ENCODE peak calls at places on chromosomes 16 and 17, in ten cellular contexts. One of them, this sample, is unnamed.

GRCh38 chr17:55285340-55286301 is 20.9 kb downstream of the HLF start:
- DNase-seq in stimulated activated CD8-positive, alpha-beta memory T cell treated with anti-CD3 and anti-CD28 coated beads, Interleukin-7, amount 100 ng/mL, for 1 hour: no peak
- DNase-seq in astrocyte of the spinal cord: peak
- DNase-seq in activated CD4-positive, CD25-positive, alpha-beta regulatory T cell: no peak
- DNase-seq in neural progenitor cell: no peak
- DNase-seq in left ventricle myocardium superior: peak
- DNase-seq in GM13976: no peak
- DNase-seq in epithelial cell of esophagus: peak
- DNase-seq in T-cell: no peak
- DNase-seq in substantia nigra: no peak
- DNase-seq in this sample: no peak

GRCh38 chr16:78506372-78507193 is 407.1 kb downstream of the WWOX start:
- DNase-seq in stimulated activated CD8-positive, alpha-beta memory T cell treated with anti-CD3 and anti-CD28 coated beads, Interleukin-7, amount 100 ng/mL, for 1 hour: no peak
- DNase-seq in astrocyte of the spinal cord: no peak
- DNase-seq in activated CD4-positive, CD25-positive, alpha-beta regulatory T cell: no peak
- DNase-seq in neural progenitor cell: no peak
- DNase-seq in left ventricle myocardium superior: no peak
- DNase-seq in GM13976: no peak
- DNase-seq in epithelial cell of esophagus: no peak
- DNase-seq in T-cell: no peak
- DNase-seq in substantia nigra: no peak
- DNase-seq in this sample: no peak

GRCh38 chr16:75593825-75594820 is 27.9 kb downstream of the GABARAPL2 start:
- DNase-seq in stimulated activated CD8-positive, alpha-beta memory T cell treated with anti-CD3 and anti-CD28 coated beads, Interleukin-7, amount 100 ng/mL, for 1 hour: no peak
- DNase-seq in astrocyte of the spinal cord: peak
- DNase-seq in activated CD4-positive, CD25-positive, alpha-beta regulatory T cell: no peak
- DNase-seq in neural progenitor cell: no peak
- DNase-seq in left ventricle myocardium superior: no peak
- DNase-seq in GM13976: no peak
- DNase-seq in epithelial cell of esophagus: peak
- DNase-seq in T-cell: no peak
- DNase-seq in substantia nigra: no peak
- DNase-seq in this sample: peak

GRCh38 chr17:13600475-13601316 is 1.0 kb downstream of the HS3ST3A1 start:
- DNase-seq in stimulated activated CD8-positive, alpha-beta memory T cell treated with anti-CD3 and anti-CD28 coated beads, Interleukin-7, amount 100 ng/mL, for 1 hour: no peak
- DNase-seq in astrocyte of the spinal cord: peak
- DNase-seq in activated CD4-positive, CD25-positive, alpha-beta regulatory T cell: no peak
- DNase-seq in neural progenitor cell: peak
- DNase-seq in left ventricle myocardium superior: peak
- DNase-seq in GM13976: peak
- DNase-seq in epithelial cell of esophagus: no peak
- DNase-seq in T-cell: no peak
- DNase-seq in substantia nigra: no peak
- DNase-seq in this sample: no peak

GRCh38 chr17:79413591-79413990 is 197.3 kb downstream of the RBFOX3 start:
- DNase-seq in stimulated activated CD8-positive, alpha-beta memory T cell treated with anti-CD3 and anti-CD28 coated beads, Interleukin-7, amount 100 ng/mL, for 1 hour: no peak
- DNase-seq in astrocyte of the spinal cord: no peak
- DNase-seq in activated CD4-positive, CD25-positive, alpha-beta regulatory T cell: no peak
- DNase-seq in neural progenitor cell: no peak
- DNase-seq in left ventricle myocardium superior: no peak
- DNase-seq in GM13976: no peak
- DNase-seq in epithelial cell of esophagus: no peak
- DNase-seq in T-cell: no peak
- DNase-seq in substantia nigra: no peak
- DNase-seq in this sample: no peak

GRCh38 chr17:64329571-64329970 is 61.1 kb downstream of the PECAM1 start:
- DNase-seq in stimulated activated CD8-positive, alpha-beta memory T cell treated with anti-CD3 and anti-CD28 coated beads, Interleukin-7, amount 100 ng/mL, for 1 hour: no peak
- DNase-seq in astrocyte of the spinal cord: no peak
- DNase-seq in activated CD4-positive, CD25-positive, alpha-beta regulatory T cell: no peak
- DNase-seq in neural progenitor cell: no peak
- DNase-seq in left ventricle myocardium superior: no peak
- DNase-seq in GM13976: no peak
- DNase-seq in epithelial cell of esophagus: peak
- DNase-seq in T-cell: no peak
- DNase-seq in substantia nigra: no peak
- DNase-seq in this sample: no peak

GRCh38 chr16:2042666-2043295 is 4.9 kb downstream of the NTHL1 start:
- DNase-seq in stimulated activated CD8-positive, alpha-beta memory T cell treated with anti-CD3 and anti-CD28 coated beads, Interleukin-7, amount 100 ng/mL, for 1 hour: no peak
- DNase-seq in astrocyte of the spinal cord: no peak
- DNase-seq in activated CD4-positive, CD25-positive, alpha-beta regulatory T cell: no peak
- DNase-seq in neural progenitor cell: no peak
- DNase-seq in left ventricle myocardium superior: no peak
- DNase-seq in GM13976: no peak
- DNase-seq in epithelial cell of esophagus: no peak
- DNase-seq in T-cell: no peak
- DNase-seq in substantia nigra: no peak
- DNase-seq in this sample: no peak

GRCh38 chr16:85879975-85880831 is 18.8 kb upstream of the IRF8 start:
- DNase-seq in stimulated activated CD8-positive, alpha-beta memory T cell treated with anti-CD3 and anti-CD28 coated beads, Interleukin-7, amount 100 ng/mL, for 1 hour: no peak
- DNase-seq in astrocyte of the spinal cord: no peak
- DNase-seq in activated CD4-positive, CD25-positive, alpha-beta regulatory T cell: no peak
- DNase-seq in neural progenitor cell: no peak
- DNase-seq in left ventricle myocardium superior: no peak
- DNase-seq in GM13976: peak
- DNase-seq in epithelial cell of esophagus: no peak
- DNase-seq in T-cell: no peak
- DNase-seq in substantia nigra: no peak
- DNase-seq in this sample: no peak

GRCh38 chr17:59254742-59255141 is 34.4 kb downstream of the GDPD1 start:
- DNase-seq in stimulated activated CD8-positive, alpha-beta memory T cell treated with anti-CD3 and anti-CD28 coated beads, Interleukin-7, amount 100 ng/mL, for 1 hour: no peak
- DNase-seq in astrocyte of the spinal cord: no peak
- DNase-seq in activated CD4-positive, CD25-positive, alpha-beta regulatory T cell: no peak
- DNase-seq in neural progenitor cell: no peak
- DNase-seq in left ventricle myocardium superior: no peak
- DNase-seq in GM13976: no peak
- DNase-seq in epithelial cell of esophagus: peak
- DNase-seq in T-cell: no peak
- DNase-seq in substantia nigra: no peak
- DNase-seq in this sample: no peak

GRCh38 chr17:29722411-29723198 is 99.9 kb upstream of the CORO6 start:
- DNase-seq in stimulated activated CD8-positive, alpha-beta memory T cell treated with anti-CD3 and anti-CD28 coated beads, Interleukin-7, amount 100 ng/mL, for 1 hour: no peak
- DNase-seq in astrocyte of the spinal cord: peak
- DNase-seq in activated CD4-positive, CD25-positive, alpha-beta regulatory T cell: peak
- DNase-seq in neural progenitor cell: no peak
- DNase-seq in left ventricle myocardium superior: no peak
- DNase-seq in GM13976: peak
- DNase-seq in epithelial cell of esophagus: peak
- DNase-seq in T-cell: peak
- DNase-seq in substantia nigra: no peak
- DNase-seq in this sample: peak

GRCh38 chr17:82638183-82638773 is 10.0 kb downstream of the WDR45B start:
- DNase-seq in stimulated activated CD8-positive, alpha-beta memory T cell treated with anti-CD3 and anti-CD28 coated beads, Interleukin-7, amount 100 ng/mL, for 1 hour: no peak
- DNase-seq in astrocyte of the spinal cord: no peak
- DNase-seq in activated CD4-positive, CD25-positive, alpha-beta regulatory T cell: no peak
- DNase-seq in neural progenitor cell: no peak
- DNase-seq in left ventricle myocardium superior: no peak
- DNase-seq in GM13976: no peak
- DNase-seq in epithelial cell of esophagus: no peak
- DNase-seq in T-cell: no peak
- DNase-seq in substantia nigra: no peak
- DNase-seq in this sample: no peak

GRCh38 chr16:454397-454940 is 29.0 kb downstream of the RAB11FIP3 start:
- DNase-seq in stimulated activated CD8-positive, alpha-beta memory T cell treated with anti-CD3 and anti-CD28 coated beads, Interleukin-7, amount 100 ng/mL, for 1 hour: no peak
- DNase-seq in astrocyte of the spinal cord: no peak
- DNase-seq in activated CD4-positive, CD25-positive, alpha-beta regulatory T cell: no peak
- DNase-seq in neural progenitor cell: no peak
- DNase-seq in left ventricle myocardium superior: no peak
- DNase-seq in GM13976: no peak
- DNase-seq in epithelial cell of esophagus: no peak
- DNase-seq in T-cell: no peak
- DNase-seq in substantia nigra: no peak
- DNase-seq in this sample: peak

GRCh38 chr16:12729448-12729847 is 74.2 kb downstream of the CPPED1 start:
- DNase-seq in stimulated activated CD8-positive, alpha-beta memory T cell treated with anti-CD3 and anti-CD28 coated beads, Interleukin-7, amount 100 ng/mL, for 1 hour: no peak
- DNase-seq in astrocyte of the spinal cord: peak
- DNase-seq in activated CD4-positive, CD25-positive, alpha-beta regulatory T cell: no peak
- DNase-seq in neural progenitor cell: no peak
- DNase-seq in left ventricle myocardium superior: no peak
- DNase-seq in GM13976: no peak
- DNase-seq in epithelial cell of esophagus: no peak
- DNase-seq in T-cell: no peak
- DNase-seq in substantia nigra: no peak
- DNase-seq in this sample: no peak

GRCh38 chr16:84501077-84501735 is 3.3 kb downstream of the MEAK7 start:
- DNase-seq in stimulated activated CD8-positive, alpha-beta memory T cell treated with anti-CD3 and anti-CD28 coated beads, Interleukin-7, amount 100 ng/mL, for 1 hour: no peak
- DNase-seq in astrocyte of the spinal cord: peak
- DNase-seq in activated CD4-positive, CD25-positive, alpha-beta regulatory T cell: no peak
- DNase-seq in neural progenitor cell: no peak
- DNase-seq in left ventricle myocardium superior: no peak
- DNase-seq in GM13976: no peak
- DNase-seq in epithelial cell of esophagus: peak
- DNase-seq in T-cell: no peak
- DNase-seq in substantia nigra: no peak
- DNase-seq in this sample: no peak

GRCh38 chr16:79848739-79849518 is 248.4 kb upstream of the MAF start:
- DNase-seq in stimulated activated CD8-positive, alpha-beta memory T cell treated with anti-CD3 and anti-CD28 coated beads, Interleukin-7, amount 100 ng/mL, for 1 hour: no peak
- DNase-seq in astrocyte of the spinal cord: no peak
- DNase-seq in activated CD4-positive, CD25-positive, alpha-beta regulatory T cell: no peak
- DNase-seq in neural progenitor cell: no peak
- DNase-seq in left ventricle myocardium superior: no peak
- DNase-seq in GM13976: no peak
- DNase-seq in epithelial cell of esophagus: peak
- DNase-seq in T-cell: no peak
- DNase-seq in substantia nigra: no peak
- DNase-seq in this sample: no peak

GRCh38 chr17:7114875-7115614 is 423 bp upstream of the ASGR2 start:
- DNase-seq in stimulated activated CD8-positive, alpha-beta memory T cell treated with anti-CD3 and anti-CD28 coated beads, Interleukin-7, amount 100 ng/mL, for 1 hour: no peak
- DNase-seq in astrocyte of the spinal cord: no peak
- DNase-seq in activated CD4-positive, CD25-positive, alpha-beta regulatory T cell: no peak
- DNase-seq in neural progenitor cell: no peak
- DNase-seq in left ventricle myocardium superior: no peak
- DNase-seq in GM13976: no peak
- DNase-seq in epithelial cell of esophagus: no peak
- DNase-seq in T-cell: no peak
- DNase-seq in substantia nigra: no peak
- DNase-seq in this sample: no peak

GRCh38 chr16:31397701-31398100 is 4.6 kb downstream of the ITGAD start:
- DNase-seq in stimulated activated CD8-positive, alpha-beta memory T cell treated with anti-CD3 and anti-CD28 coated beads, Interleukin-7, amount 100 ng/mL, for 1 hour: no peak
- DNase-seq in astrocyte of the spinal cord: no peak
- DNase-seq in activated CD4-positive, CD25-positive, alpha-beta regulatory T cell: no peak
- DNase-seq in neural progenitor cell: no peak
- DNase-seq in left ventricle myocardium superior: no peak
- DNase-seq in GM13976: no peak
- DNase-seq in epithelial cell of esophagus: no peak
- DNase-seq in T-cell: no peak
- DNase-seq in substantia nigra: no peak
- DNase-seq in this sample: no peak

GRCh38 chr17:2064511-2064910 is 9.6 kb downstream of the HIC1 start:
- DNase-seq in stimulated activated CD8-positive, alpha-beta memory T cell treated with anti-CD3 and anti-CD28 coated beads, Interleukin-7, amount 100 ng/mL, for 1 hour: no peak
- DNase-seq in astrocyte of the spinal cord: no peak
- DNase-seq in activated CD4-positive, CD25-positive, alpha-beta regulatory T cell: no peak
- DNase-seq in neural progenitor cell: no peak
- DNase-seq in left ventricle myocardium superior: peak
- DNase-seq in GM13976: peak
- DNase-seq in epithelial cell of esophagus: no peak
- DNase-seq in T-cell: no peak
- DNase-seq in substantia nigra: no peak
- DNase-seq in this sample: no peak

GRCh38 chr17:57714660-57715059 is 30.4 kb downstream of the CCDC182 start:
- DNase-seq in stimulated activated CD8-positive, alpha-beta memory T cell treated with anti-CD3 and anti-CD28 coated beads, Interleukin-7, amount 100 ng/mL, for 1 hour: no peak
- DNase-seq in astrocyte of the spinal cord: no peak
- DNase-seq in activated CD4-positive, CD25-positive, alpha-beta regulatory T cell: no peak
- DNase-seq in neural progenitor cell: no peak
- DNase-seq in left ventricle myocardium superior: peak
- DNase-seq in GM13976: no peak
- DNase-seq in epithelial cell of esophagus: no peak
- DNase-seq in T-cell: no peak
- DNase-seq in substantia nigra: no peak
- DNase-seq in this sample: no peak

GRCh38 chr17:49579522-49579921 is 3.9 kb downstream of the NXPH3 start:
- DNase-seq in stimulated activated CD8-positive, alpha-beta memory T cell treated with anti-CD3 and anti-CD28 coated beads, Interleukin-7, amount 100 ng/mL, for 1 hour: no peak
- DNase-seq in astrocyte of the spinal cord: no peak
- DNase-seq in activated CD4-positive, CD25-positive, alpha-beta regulatory T cell: no peak
- DNase-seq in neural progenitor cell: no peak
- DNase-seq in left ventricle myocardium superior: no peak
- DNase-seq in GM13976: no peak
- DNase-seq in epithelial cell of esophagus: no peak
- DNase-seq in T-cell: no peak
- DNase-seq in substantia nigra: no peak
- DNase-seq in this sample: no peak

GRCh38 chr16:85222151-85222863 is 110.0 kb upstream of the CIBAR2 start:
- DNase-seq in stimulated activated CD8-positive, alpha-beta memory T cell treated with anti-CD3 and anti-CD28 coated beads, Interleukin-7, amount 100 ng/mL, for 1 hour: no peak
- DNase-seq in astrocyte of the spinal cord: peak
- DNase-seq in activated CD4-positive, CD25-positive, alpha-beta regulatory T cell: no peak
- DNase-seq in neural progenitor cell: peak
- DNase-seq in left ventricle myocardium superior: peak
- DNase-seq in GM13976: no peak
- DNase-seq in epithelial cell of esophagus: no peak
- DNase-seq in T-cell: no peak
- DNase-seq in substantia nigra: no peak
- DNase-seq in this sample: no peak

GRCh38 chr16:69820926-69821541 is 58.9 kb downstream of the WWP2 start:
- DNase-seq in stimulated activated CD8-positive, alpha-beta memory T cell treated with anti-CD3 and anti-CD28 coated beads, Interleukin-7, amount 100 ng/mL, for 1 hour: no peak
- DNase-seq in astrocyte of the spinal cord: no peak
- DNase-seq in activated CD4-positive, CD25-positive, alpha-beta regulatory T cell: no peak
- DNase-seq in neural progenitor cell: no peak
- DNase-seq in left ventricle myocardium superior: no peak
- DNase-seq in GM13976: no peak
- DNase-seq in epithelial cell of esophagus: no peak
- DNase-seq in T-cell: no peak
- DNase-seq in substantia nigra: no peak
- DNase-seq in this sample: no peak

GRCh38 chr16:84755004-84755672 is 55.3 kb downstream of the USP10 start:
- DNase-seq in stimulated activated CD8-positive, alpha-beta memory T cell treated with anti-CD3 and anti-CD28 coated beads, Interleukin-7, amount 100 ng/mL, for 1 hour: no peak
- DNase-seq in astrocyte of the spinal cord: no peak
- DNase-seq in activated CD4-positive, CD25-positive, alpha-beta regulatory T cell: no peak
- DNase-seq in neural progenitor cell: no peak
- DNase-seq in left ventricle myocardium superior: no peak
- DNase-seq in GM13976: no peak
- DNase-seq in epithelial cell of esophagus: peak
- DNase-seq in T-cell: no peak
- DNase-seq in substantia nigra: no peak
- DNase-seq in this sample: no peak